ENCODE peak calls at places on chromosomes 13 and 19, in nine cellular contexts. T is A549, O is esophagus squamous epithelium, Z is breast epithelium, W is IMR-90, G is lower leg skin, K is adrenal gland, A is esophagus muscularis mucosa, B is gastrocnemius medialis. P is an unnamed sample.

GRCh38 chr13:33873251-33873908 is 55.4 kb downstream of the RFC3 start:
- DNase-seq in O (no peak), Z (no peak), B (no peak), K (no peak), W (no peak), G (no peak), A (no peak), T (no peak), P (no peak)

GRCh38 chr19:12949363-12950284 is 4.0 kb downstream of the RAD23A start:
- DNase-seq in A (no peak), Z (no peak), B (peak; percentile 60), K (no peak), G (no peak), W (no peak), T (no peak), O (no peak), P (no peak)

GRCh38 chr13:77022341-77022740 is 4.6 kb downstream of the FBXL3 start:
- DNase-seq in T (no peak), K (no peak), Z (no peak), O (no peak), A (no peak), W (peak; percentile 43), B (no peak), G (no peak), P (no peak)

GRCh38 chr13:94599877-94600276 is 1.8 kb upstream of the GPR180 start:
- DNase-seq in A (no peak), B (no peak), Z (no peak), G (no peak), W (no peak), K (no peak), O (no peak), T (no peak), P (no peak)

GRCh38 chr19:46390121-46390858 is 23.1 kb downstream of the CCDC8 start:
- DNase-seq in T (no peak), A (no peak), G (no peak), W (no peak), Z (no peak), K (no peak), O (no peak), B (no peak), P (no peak)

GRCh38 chr13:27960362-27961226 is 8.5 kb downstream of the CDX2 start:
- DNase-seq in W (no peak), G (no peak), A (no peak), K (no peak), T (peak; percentile 87), B (no peak), O (no peak), Z (peak; percentile 35), P (peak; percentile 91)

GRCh38 chr19:3187662-3188511 is 2.2 kb downstream of the NCLN start:
- DNase-seq in Z (no peak), K (no peak), G (no peak), T (no peak), W (no peak), A (no peak), O (no peak), B (no peak), P (no peak)

GRCh38 chr13:47459512-47459911 is 541.6 kb downstream of the SUCLA2 start:
- DNase-seq in K (no peak), O (no peak), A (no peak), G (no peak), Z (no peak), W (peak; percentile 43), B (no peak), T (no peak), P (no peak)

GRCh38 chr13:41502676-41503075 is 45.3 kb downstream of the RGCC start:
- DNase-seq in K (no peak), B (no peak), A (peak; percentile 37), T (no peak), G (no peak), Z (no peak), O (no peak), W (no peak), P (no peak)

GRCh38 chr13:66984241-66984640 is 245.9 kb downstream of the PCDH9 start:
- DNase-seq in Z (no peak), A (no peak), T (no peak), O (no peak), K (no peak), W (peak; percentile 5), G (no peak), B (no peak), P (no peak)

GRCh38 chr13:29566206-29566605 is 29.3 kb downstream of the SLC7A1 start:
- DNase-seq in T (no peak), G (no peak), A (no peak), K (no peak), O (no peak), B (no peak), Z (no peak), W (no peak), P (no peak)

GRCh38 chr19:9838324-9838723 is 3.2 kb downstream of the PIN1 start:
- DNase-seq in W (no peak), B (no peak), G (no peak), K (no peak), T (no peak), O (no peak), Z (no peak), A (no peak), P (no peak)

GRCh38 chr19:9835507-9835949 is 410 bp downstream of the PIN1 start:
- DNase-seq in K (no peak), A (no peak), Z (no peak), O (no peak), G (no peak), W (no peak), B (no peak), T (no peak), P (no peak)

GRCh38 chr19:9836021-9836420 is 903 bp downstream of the PIN1 start:
- DNase-seq in O (no peak), Z (no peak), W (peak; percentile 43), G (no peak), T (no peak), K (peak; percentile 38), B (no peak), A (no peak), P (no peak)

GRCh38 chr19:9834302-9834725 is 804 bp upstream of the PIN1 start:
- DNase-seq in K (no peak), Z (no peak), B (no peak), G (no peak), W (no peak), O (no peak), T (no peak), A (no peak), P (no peak)

DNA sequence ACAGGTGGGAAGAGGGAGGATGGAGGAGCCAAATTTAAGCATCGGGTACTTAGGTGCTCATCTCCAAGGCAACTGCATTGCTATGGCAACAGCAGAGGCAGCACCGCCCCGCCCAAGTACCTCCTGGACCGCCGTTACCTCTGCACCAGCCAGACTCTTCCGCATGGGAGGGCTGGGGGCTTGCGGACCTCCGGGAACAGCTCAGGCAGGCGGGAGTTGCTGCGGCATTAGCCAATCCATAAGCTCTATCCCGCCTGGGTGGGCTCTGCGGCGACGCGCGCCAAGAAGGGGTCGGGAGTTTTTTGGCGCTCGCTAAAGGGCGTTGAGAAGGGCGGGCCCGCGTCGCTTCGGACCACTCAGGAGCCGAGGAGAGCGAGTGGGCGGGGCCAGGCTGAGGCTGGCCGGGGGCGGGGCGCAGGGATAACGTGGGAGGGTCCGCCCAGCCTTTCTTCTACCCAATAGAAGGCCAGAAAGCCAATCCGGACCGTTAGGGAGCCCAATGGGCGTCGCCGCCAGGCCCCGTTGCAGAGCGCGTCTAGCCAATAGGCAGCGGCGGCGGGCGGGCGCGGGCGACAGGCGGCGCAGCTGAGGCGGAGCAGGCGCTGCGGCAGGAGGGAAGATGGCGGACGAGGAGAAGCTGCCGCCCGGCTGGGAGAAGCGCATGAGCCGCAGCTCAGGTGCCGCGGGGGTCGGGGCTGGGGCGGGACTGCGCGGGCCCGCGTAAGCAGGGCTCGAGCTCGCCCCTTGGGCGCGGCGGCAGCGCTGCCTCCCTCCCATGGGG is at the start of gene PIN1:
- DNase-seq in Z (peak; percentile 99), O (peak; percentile 93), A (peak; percentile 100), T (peak; percentile 96), G (peak; percentile 99), B (peak; percentile 99), W (peak; percentile 97), K (peak; percentile 99), P (peak; percentile 100)
- TF ChIP-seq POLR2A in Z (no peak), O (no peak), A (no peak), T (peak; percentile 61), G (no peak), B (peak; percentile 52), W (peak; percentile 46), K (no peak), P (no peak)

GRCh38 chr19:23393121-23393520 is 2.1 kb downstream of the ZNF91 start:
- DNase-seq in A (no peak), T (no peak), G (no peak), W (no peak), B (no peak), K (no peak), Z (peak; percentile 37), O (no peak), P (no peak)
- H3K4me3 ChIP-seq in A (no peak overlapping the region), T (no peak overlapping the region), G (no peak overlapping the region), W (no peak overlapping the region), B (no peak overlapping the region), K (no peak overlapping the region), Z (no peak overlapping the region), O (no peak overlapping the region), P (no peak overlapping the region)

GRCh38 chr19:35341006-35341405 is 6.7 kb upstream of the FFAR1 start:
- DNase-seq in A (no peak), Z (no peak), G (no peak), B (no peak), K (no peak), W (no peak), T (no peak), O (no peak), P (no peak)

GRCh38 chr19:35344511-35345031 is 3.1 kb upstream of the FFAR1 start:
- DNase-seq in T (no peak), Z (no peak), O (no peak), G (no peak), K (no peak), W (no peak), A (peak; percentile 34), B (no peak), P (no peak)

GRCh38 chr19:35341565-35342225 is 6.0 kb upstream of the FFAR1 start:
- DNase-seq in W (no peak), O (no peak), B (no peak), T (no peak), A (no peak), Z (no peak), G (no peak), K (no peak), P (no peak)

GRCh38 chr19:35340431-35340830 is 7.3 kb upstream of the FFAR1 start:
- DNase-seq in Z (no peak), G (no peak), A (no peak), K (no peak), W (no peak), O (no peak), T (no peak), B (no peak), P (no peak)

GRCh38 chr19:35342430-35342829 is 5.3 kb upstream of the FFAR1 start:
- DNase-seq in G (no peak), Z (no peak), W (no peak), K (no peak), O (no peak), B (no peak), T (no peak), A (no peak), P (no peak)
- TF ChIP-seq POLR2A in G (no peak), Z (no peak), W (no peak), K (no peak), O (no peak), B (no peak), T (no peak), A (no peak), P (no peak)

DNA sequence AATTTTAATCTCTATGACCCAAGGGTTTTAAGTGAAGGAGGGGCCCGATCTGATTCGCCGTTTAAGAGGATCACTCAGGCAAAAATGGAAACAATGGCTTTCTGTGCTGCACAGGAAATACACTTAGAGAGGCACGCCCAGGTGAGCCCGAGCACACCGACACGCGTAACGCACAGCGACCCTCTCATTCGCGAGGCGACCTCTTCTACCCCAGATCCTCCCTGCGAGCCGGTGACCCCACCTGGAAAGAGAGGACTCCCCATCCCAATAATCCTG is 216 bp downstream of the SH2D3A start:
- DNase-seq in T (no peak), B (no peak), Z (no peak), O (no peak), W (no peak), K (no peak), G (no peak), A (no peak), P (peak; percentile 61)
- H3K4me3 ChIP-seq in T (peak overlapping the region; percentile 60), B (peak overlapping the region; percentile 48), Z (peak overlapping the region; percentile 17), O (peak overlapping the region; percentile 54), W (no peak overlapping the region), K (no peak overlapping the region), G (no peak overlapping the region), A (peak overlapping the region; percentile 21), P (peak overlapping the region; percentile 41)

P was measured in body of pancreas.